ENCODE peak calls at places on chromosomes 6 and 20, in nine cellular contexts. Y is pancreas, U is astrocyte of the spinal cord, Q is mucosa of descending colon, Z is transverse colon, J is bronchial epithelial cell, W is brain microvascular endothelial cell, R is PC-9, T is ovary. D is an unnamed sample.

GRCh38 chr6:106556368-106556960 is 72.8 kb downstream of the RTN4IP1 start:
- DNase-seq in Q (no peak), W (no peak), Y (no peak), J (peak; percentile 31), Z (no peak), U (peak; percentile 57), T (no peak), R (peak; percentile 49), D (no peak)

GRCh38 chr20:64121586-64121985 is 14.2 kb upstream of the NPBWR2 start:
- DNase-seq in Q (no peak), T (no peak), Z (no peak), Y (no peak), U (no peak), R (peak; percentile 29), J (no peak), W (no peak), D (no peak)

GRCh38 chr6:130215526-130215925 is 7.2 kb downstream of the SAMD3 start:
- DNase-seq in Q (no peak), U (no peak), W (no peak), Y (no peak), J (no peak), T (no peak), R (no peak), Z (no peak), D (peak; percentile 21)

GRCh38 chr20:47502801-47503239 is 1.1 kb downstream of the NCOA3 start:
- DNase-seq in Y (no peak), Z (no peak), U (peak; percentile 36), W (peak; percentile 11), J (peak; percentile 51), R (peak; percentile 58), T (no peak), Q (no peak), D (peak; percentile 74)

GRCh38 chr6:33787954-33788693 is 806 bp downstream of the LEMD2 start:
- DNase-seq in J (peak; percentile 51), Y (peak; percentile 42), Z (peak; percentile 77), R (no peak), T (peak; percentile 75), W (peak; percentile 65), Q (peak; percentile 79), U (peak; percentile 74), D (peak; percentile 77)

GRCh38 chr6:135686784-135687301 is 164.7 kb upstream of the PDE7B start:
- DNase-seq in Q (no peak), J (peak; percentile 86), W (no peak), T (no peak), R (no peak), U (peak; percentile 63), Y (no peak), Z (no peak), D (no peak)

GRCh38 chr6:157240059-157240959 is 83.0 kb downstream of the TMEM242 start:
- DNase-seq in Y (no peak), Z (peak; percentile 75), Q (peak; percentile 75), T (peak; percentile 88), R (no peak), J (no peak), W (no peak), U (peak; percentile 34), D (no peak)

GRCh38 chr20:53334861-53335260 is 258.8 kb downstream of the ZNF217 start:
- DNase-seq in U (no peak), W (no peak), R (no peak), J (no peak), Y (no peak), Q (no peak), Z (no peak), T (no peak), D (no peak)

GRCh38 chr6:25468881-25469280 is 183.1 kb upstream of the SCGN start:
- DNase-seq in Q (no peak), Z (no peak), W (no peak), Y (no peak), J (no peak), R (no peak), T (no peak), U (no peak), D (no peak)

GRCh38 chr6:25465931-25466330 is 186.1 kb upstream of the SCGN start:
- DNase-seq in Y (no peak), J (no peak), W (no peak), R (no peak), U (no peak), Z (no peak), T (no peak), Q (no peak), D (no peak)

GRCh38 chr6:25473447-25473846 is 178.6 kb upstream of the SCGN start:
- DNase-seq in Z (no peak), R (no peak), Q (no peak), T (no peak), J (no peak), Y (no peak), W (no peak), U (no peak), D (no peak)

GRCh38 chr6:25472314-25472713 is 179.7 kb upstream of the SCGN start:
- DNase-seq in R (no peak), W (no peak), J (no peak), Q (no peak), Z (no peak), U (no peak), Y (no peak), T (no peak), D (no peak)

DNA sequence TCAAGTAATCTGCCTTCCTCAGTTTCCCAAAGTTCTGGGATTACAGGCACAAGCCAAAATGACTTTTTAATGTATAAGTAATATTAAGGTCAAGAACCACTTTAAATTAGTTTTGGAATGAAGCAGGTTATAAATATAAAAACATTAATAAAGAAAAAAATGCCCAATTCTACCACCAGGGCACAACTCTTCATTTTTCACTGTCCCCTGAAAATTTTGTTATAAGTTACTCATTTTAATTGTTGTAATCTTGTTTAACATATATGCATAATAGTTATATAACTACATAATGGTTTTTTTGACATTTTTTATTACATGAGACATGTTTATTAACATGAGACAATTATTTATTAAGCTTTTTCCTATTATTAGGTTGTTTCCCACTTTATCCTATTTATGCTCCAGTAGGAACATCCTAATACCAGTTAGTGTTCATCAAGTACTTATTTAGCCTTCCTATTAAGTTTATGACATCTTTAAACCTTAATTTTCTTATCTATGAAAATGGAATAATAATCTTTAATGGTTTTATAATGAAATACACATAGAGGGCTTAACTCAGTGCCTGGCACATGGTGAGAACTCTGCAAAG is 182.1 kb upstream of the SCGN start:
- DNase-seq in T (no peak), U (no peak), R (no peak), Q (no peak), W (no peak), J (no peak), Y (no peak), Z (no peak), D (no peak)
- TF ChIP-seq CTCF in T (no peak), U (peak; percentile 18), R (peak; percentile 49), Q (no peak), W (no peak), J (no peak), Y (peak; percentile 20), Z (no peak), D (peak; percentile 10)

DNA sequence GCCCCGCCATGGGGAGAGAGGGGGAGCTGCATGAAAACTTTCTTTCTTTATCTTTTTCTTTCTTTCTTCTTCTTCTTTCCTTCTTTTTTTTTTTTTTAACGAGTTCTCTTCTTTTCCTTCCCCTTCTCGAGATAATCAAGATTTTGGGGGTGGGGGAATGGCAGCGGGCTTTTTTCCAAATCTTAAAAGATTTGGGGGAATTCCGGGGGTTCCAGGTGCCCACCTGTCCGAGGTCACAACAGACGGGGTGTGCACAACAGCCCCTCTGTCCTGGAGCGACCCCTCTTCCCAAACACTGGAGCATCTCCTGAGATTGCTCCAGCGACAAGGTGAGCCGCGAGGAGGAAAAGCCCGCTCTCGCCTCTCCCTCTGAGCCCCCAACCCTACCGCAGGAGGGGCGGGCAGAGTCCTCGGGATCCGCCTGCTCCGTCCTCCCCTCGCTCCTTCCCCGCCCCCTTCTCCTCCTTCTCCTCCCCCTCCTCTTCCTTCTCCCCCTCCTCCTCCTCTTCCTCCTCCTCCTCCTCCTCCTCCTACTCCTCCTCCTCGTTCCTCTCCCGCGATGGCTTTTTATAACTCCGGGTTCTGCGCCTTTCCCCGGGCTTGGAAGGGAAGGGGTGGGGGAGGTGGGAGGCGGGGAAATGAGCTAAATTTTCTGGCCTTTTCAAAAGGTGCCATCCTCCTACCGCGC is 694 bp upstream of the KCNB1 start:
- DNase-seq in U (no peak), T (no peak), W (no peak), J (no peak), Q (no peak), R (no peak), Y (no peak), Z (no peak), D (no peak)
- H3K4me3 ChIP-seq in U (no peak overlapping the region), T (peak overlapping the region; percentile 34), W (no peak overlapping the region), J (no peak overlapping the region), Q (no peak overlapping the region), R (no peak overlapping the region), Y (peak overlapping the region; percentile 45), Z (peak overlapping the region; percentile 34), D (no peak overlapping the region)

GRCh38 chr6:99611148-99611547 is 4.5 kb downstream of the PRDM13 start:
- DNase-seq in U (no peak), Z (no peak), Y (no peak), T (no peak), R (no peak), Q (no peak), J (peak; percentile 10), W (no peak), D (peak; percentile 82)

GRCh38 chr6:99614430-99615161 is 8.0 kb downstream of the PRDM13 start:
- DNase-seq in W (no peak), R (no peak), U (no peak), T (no peak), Q (peak; percentile 40), Y (no peak), Z (peak; percentile 17), J (no peak), D (peak; percentile 64)

GRCh38 chr6:99613705-99614429 is 7.2 kb downstream of the PRDM13 start:
- DNase-seq in J (no peak), Z (no peak), U (no peak), W (no peak), R (no peak), Y (no peak), T (no peak), Q (peak; percentile 50), D (peak; percentile 79)

GRCh38 chr6:99612551-99613397 is 6.1 kb downstream of the PRDM13 start:
- DNase-seq in W (no peak), Y (no peak), J (no peak), U (no peak), Z (no peak), R (no peak), T (no peak), Q (no peak), D (no peak)

DNA sequence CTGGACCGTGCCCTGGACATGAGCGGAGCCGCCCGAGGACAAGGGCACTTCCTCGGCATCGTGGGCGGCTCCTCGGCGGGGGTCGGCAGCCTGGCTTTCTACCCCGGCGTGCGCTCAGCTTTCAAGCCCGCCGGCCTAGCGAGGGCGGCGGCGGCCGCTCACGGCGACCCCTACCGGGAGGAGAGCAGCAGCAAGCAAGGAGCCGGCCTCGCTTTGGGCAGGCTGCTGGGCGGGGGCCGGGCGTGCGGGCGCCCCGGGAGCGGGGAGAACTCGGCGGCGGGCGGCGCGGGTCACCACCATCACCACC is 6.7 kb downstream of the PRDM13 start:
- DNase-seq in T (no peak), Y (no peak), R (no peak), U (no peak), Z (peak; percentile 38), Q (peak; percentile 64), W (no peak), J (no peak), D (peak; percentile 83)
- TF ChIP-seq CTCF in T (no peak), Y (peak; percentile 10), R (no peak), U (peak; percentile 36), Z (no peak), Q (peak; percentile 27), W (peak; percentile 60), J (peak; percentile 51), D (peak; percentile 68)

DNA sequence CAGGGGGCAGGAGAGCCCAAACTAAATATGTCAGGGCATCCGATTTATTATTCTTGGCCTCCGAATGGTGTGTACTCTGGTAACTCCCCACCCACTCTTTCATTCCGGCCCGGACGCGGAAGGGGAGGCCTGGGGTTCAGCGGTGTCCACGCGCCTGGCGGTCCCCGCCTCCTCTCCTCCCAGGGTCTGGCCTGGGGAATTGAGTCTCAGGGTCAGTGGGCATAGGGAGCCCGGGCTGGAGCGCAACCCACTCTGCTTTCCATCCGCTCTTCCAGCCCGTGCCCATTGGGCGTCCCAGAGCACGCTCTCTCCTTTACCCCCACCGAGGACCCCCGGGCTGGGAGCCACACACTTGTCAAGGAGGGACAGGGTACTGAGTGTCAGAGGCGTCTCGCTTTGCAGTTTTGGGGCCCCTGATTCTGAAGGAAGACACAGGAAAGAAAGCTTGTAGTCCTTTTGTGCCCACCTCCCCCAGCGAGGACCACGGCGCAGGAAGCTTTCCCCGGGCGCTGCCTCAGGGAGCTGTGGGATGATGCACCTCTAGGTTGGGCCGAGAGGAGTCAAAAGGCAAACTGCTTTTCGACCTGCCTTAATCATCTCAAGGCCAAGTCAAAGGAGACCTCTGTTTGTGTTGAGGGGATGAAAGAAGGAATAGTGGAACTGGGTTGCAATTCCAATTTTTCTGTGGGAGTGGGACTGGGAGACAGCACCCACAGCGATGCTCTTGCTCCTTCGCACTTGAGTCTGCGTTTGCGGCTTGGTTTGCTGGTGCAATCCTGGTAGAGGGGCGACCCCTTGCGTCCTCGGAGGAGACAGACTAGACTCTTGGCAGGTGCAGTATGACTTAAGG is 2.5 kb downstream of the RSPO3 start:
- DNase-seq in Q (peak; percentile 77), T (peak; percentile 61), U (peak; percentile 84), Z (peak; percentile 68), R (peak; percentile 60), W (peak; percentile 75), Y (peak; percentile 31), J (peak; percentile 67), D (peak; percentile 85)
- H3K4me3 ChIP-seq in Q (no peak overlapping the region), T (peak overlapping the region; percentile 44), U (peak overlapping the region; percentile 47), Z (peak overlapping the region; percentile 38), R (no peak overlapping the region), W (peak overlapping the region; percentile 29), Y (peak overlapping the region; percentile 39), J (no peak overlapping the region), D (no peak overlapping the region)

D was measured in GM12865.